ENCODE peak calls at places on chromosomes 13 and 19, in seven cellular contexts. One of them, this sample, is unnamed.

GRCh38 chr19:58372311-58373133 is 8.3 kb downstream of the ZNF837 start:
- DNase-seq in AG04450: no peak
- DNase-seq in AG04449: no peak
- DNase-seq in PC-3: peak
- DNase-seq in left ventricle myocardium inferior: peak
- DNase-seq in mammary epithelial cell: no peak
- DNase-seq in cardiac fibroblast: no peak
- DNase-seq in this sample: no peak

GRCh38 chr13:73464758-73465628 is 406.2 kb downstream of the KLF5 start:
- DNase-seq in AG04449: no peak
- DNase-seq in left ventricle myocardium inferior: no peak
- DNase-seq in AG04450: no peak
- DNase-seq in mammary epithelial cell: no peak
- DNase-seq in cardiac fibroblast: no peak
- DNase-seq in PC-3: no peak
- DNase-seq in this sample: no peak

GRCh38 chr13:30696278-30697176 is 38.8 kb upstream of the ALOX5AP start:
- DNase-seq in AG04449: no peak
- DNase-seq in mammary epithelial cell: no peak
- DNase-seq in cardiac fibroblast: no peak
- DNase-seq in AG04450: no peak
- DNase-seq in left ventricle myocardium inferior: peak
- DNase-seq in PC-3: no peak
- DNase-seq in this sample: no peak

GRCh38 chr13:19597523-19597922 is 35.9 kb upstream of the MPHOSPH8 start:
- DNase-seq in PC-3: peak
- DNase-seq in mammary epithelial cell: peak
- DNase-seq in AG04449: no peak
- DNase-seq in cardiac fibroblast: peak
- DNase-seq in left ventricle myocardium inferior: no peak
- DNase-seq in AG04450: peak
- DNase-seq in this sample: no peak

GRCh38 chr19:3766520-3766919 is 4.0 kb downstream of the MRPL54 start:
- DNase-seq in AG04449: no peak
- DNase-seq in PC-3: no peak
- DNase-seq in cardiac fibroblast: no peak
- DNase-seq in left ventricle myocardium inferior: no peak
- DNase-seq in mammary epithelial cell: no peak
- DNase-seq in AG04450: no peak
- DNase-seq in this sample: no peak

GRCh38 chr19:50974702-50975555 is 5.5 kb upstream of the KLK6 start:
- DNase-seq in cardiac fibroblast: no peak
- DNase-seq in AG04450: no peak
- DNase-seq in left ventricle myocardium inferior: no peak
- DNase-seq in PC-3: no peak
- DNase-seq in AG04449: no peak
- DNase-seq in mammary epithelial cell: no peak
- DNase-seq in this sample: no peak

GRCh38 chr19:16678498-16678897 is 17.6 kb downstream of the TMEM38A start:
- DNase-seq in mammary epithelial cell: peak
- DNase-seq in AG04450: no peak
- DNase-seq in AG04449: no peak
- DNase-seq in PC-3: no peak
- DNase-seq in left ventricle myocardium inferior: no peak
- DNase-seq in cardiac fibroblast: peak
- DNase-seq in this sample: no peak

GRCh38 chr13:45105895-45106294 is 14.4 kb upstream of the GTF2F2 start:
- DNase-seq in mammary epithelial cell: no peak
- DNase-seq in AG04450: peak
- DNase-seq in PC-3: no peak
- DNase-seq in AG04449: no peak
- DNase-seq in cardiac fibroblast: peak
- DNase-seq in left ventricle myocardium inferior: no peak
- DNase-seq in this sample: no peak

GRCh38 chr13:20609145-20609544 is 42.2 kb downstream of the IFT88 start:
- DNase-seq in PC-3: peak
- DNase-seq in AG04449: peak
- DNase-seq in mammary epithelial cell: peak
- DNase-seq in left ventricle myocardium inferior: no peak
- DNase-seq in AG04450: peak
- DNase-seq in cardiac fibroblast: peak
- DNase-seq in this sample: no peak

GRCh38 chr19:33064778-33065550 is at the start of gene RHPN2:
- DNase-seq in AG04449: no peak
- DNase-seq in AG04450: no peak
- DNase-seq in mammary epithelial cell: peak
- DNase-seq in PC-3: peak
- DNase-seq in cardiac fibroblast: peak
- DNase-seq in left ventricle myocardium inferior: peak
- DNase-seq in this sample: no peak

GRCh38 chr13:94268661-94269060 is 210.8 kb downstream of the DCT start:
- DNase-seq in AG04449: no peak
- DNase-seq in PC-3: peak
- DNase-seq in left ventricle myocardium inferior: no peak
- DNase-seq in AG04450: no peak
- DNase-seq in mammary epithelial cell: no peak
- DNase-seq in cardiac fibroblast: peak
- DNase-seq in this sample: no peak

DNA sequence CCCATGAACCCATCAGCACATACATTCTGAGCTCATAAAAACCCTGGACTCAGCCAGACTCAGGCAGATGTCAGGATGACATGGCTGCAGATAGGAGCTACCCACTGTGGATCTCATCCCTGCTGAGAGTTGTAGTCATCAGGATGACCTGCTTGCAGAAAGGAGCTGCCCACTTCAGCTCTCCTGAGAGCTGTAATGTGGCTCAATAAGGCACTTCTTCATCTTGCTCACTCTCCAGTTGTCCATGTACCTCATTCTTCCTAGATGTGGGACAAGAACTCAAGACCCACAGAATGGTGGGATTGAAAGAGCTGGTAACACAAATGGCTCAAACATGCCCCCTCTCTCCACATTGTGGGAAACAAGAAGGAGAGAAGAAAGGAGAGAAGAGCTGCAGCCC is 58.2 kb downstream of the SLITRK1 start:
- DNase-seq in AG04450: no peak
- DNase-seq in PC-3: no peak
- DNase-seq in left ventricle myocardium inferior: no peak
- DNase-seq in cardiac fibroblast: no peak
- DNase-seq in mammary epithelial cell: no peak
- DNase-seq in AG04449: no peak
- DNase-seq in this sample: no peak
- H3K4me3 ChIP-seq in AG04450: no peak
- H3K4me3 ChIP-seq in PC-3: no peak
- H3K4me3 ChIP-seq in left ventricle myocardium inferior: no peak
- H3K4me3 ChIP-seq in cardiac fibroblast: no peak
- H3K4me3 ChIP-seq in mammary epithelial cell: no peak
- H3K4me3 ChIP-seq in AG04449: no peak
- H3K4me3 ChIP-seq in this sample: no peak

DNA sequence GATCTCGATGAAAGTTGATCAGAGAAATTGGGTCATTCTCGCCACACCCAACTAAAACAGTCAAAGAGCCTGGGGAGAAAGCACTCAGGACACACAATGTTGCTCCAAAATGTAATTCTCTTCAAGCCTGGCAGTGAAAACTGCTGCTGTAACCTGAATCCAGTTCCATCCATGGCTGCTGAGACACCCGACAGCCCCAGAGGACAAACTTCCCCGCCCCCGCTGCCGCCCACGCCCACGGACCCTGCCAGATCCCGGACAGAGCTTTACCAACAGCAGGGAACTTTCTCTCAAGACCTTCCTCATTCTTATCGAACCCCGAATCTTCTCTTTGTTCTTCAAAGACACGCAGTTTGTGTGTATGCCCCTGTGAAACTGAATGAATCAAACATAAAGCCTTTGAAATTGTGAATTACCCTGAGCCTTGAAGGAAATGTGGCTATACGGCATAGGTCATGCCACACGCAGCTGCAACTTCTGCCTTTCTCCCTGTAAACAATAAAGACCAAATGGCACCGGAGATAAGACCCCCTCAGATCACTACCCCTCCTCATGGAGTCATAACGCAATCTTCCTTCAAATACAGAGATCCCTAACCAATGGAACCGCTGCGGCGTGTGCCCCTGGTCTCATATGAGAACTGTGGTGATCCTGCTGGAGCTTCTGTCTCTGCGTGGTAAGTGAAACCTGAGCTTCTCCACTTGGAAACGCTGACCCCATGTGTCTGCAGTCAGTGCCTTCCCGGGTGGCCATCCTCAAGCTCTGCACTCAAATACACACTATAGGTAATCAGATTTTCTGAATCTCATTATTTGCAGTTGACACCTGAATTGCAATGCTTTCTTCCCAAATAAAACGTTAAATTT is 4.8 kb upstream of the LAMP1 start:
- DNase-seq in AG04449: no peak
- DNase-seq in AG04450: no peak
- DNase-seq in left ventricle myocardium inferior: peak
- DNase-seq in PC-3: peak
- DNase-seq in cardiac fibroblast: peak
- DNase-seq in mammary epithelial cell: peak
- DNase-seq in this sample: no peak
- H3K4me3 ChIP-seq in AG04449: peak
- H3K4me3 ChIP-seq in AG04450: peak
- H3K4me3 ChIP-seq in left ventricle myocardium inferior: peak
- H3K4me3 ChIP-seq in PC-3: peak
- H3K4me3 ChIP-seq in cardiac fibroblast: peak
- H3K4me3 ChIP-seq in mammary epithelial cell: no peak
- H3K4me3 ChIP-seq in this sample: peak

GRCh38 chr13:50463662-50464061 is 379.8 kb downstream of the DLEU7 start:
- DNase-seq in PC-3: no peak
- DNase-seq in AG04449: no peak
- DNase-seq in left ventricle myocardium inferior: no peak
- DNase-seq in cardiac fibroblast: no peak
- DNase-seq in mammary epithelial cell: no peak
- DNase-seq in AG04450: no peak
- DNase-seq in this sample: peak

GRCh38 chr13:50467156-50467814 is 376.2 kb downstream of the DLEU7 start:
- DNase-seq in PC-3: no peak
- DNase-seq in cardiac fibroblast: no peak
- DNase-seq in left ventricle myocardium inferior: no peak
- DNase-seq in mammary epithelial cell: no peak
- DNase-seq in AG04450: no peak
- DNase-seq in AG04449: no peak
- DNase-seq in this sample: no peak

GRCh38 chr13:50468849-50469669 is 374.4 kb downstream of the DLEU7 start:
- DNase-seq in AG04449: no peak
- DNase-seq in AG04450: no peak
- DNase-seq in cardiac fibroblast: no peak
- DNase-seq in PC-3: no peak
- DNase-seq in left ventricle myocardium inferior: no peak
- DNase-seq in mammary epithelial cell: no peak
- DNase-seq in this sample: no peak

GRCh38 chr13:50461189-50461588 is 382.3 kb downstream of the DLEU7 start:
- DNase-seq in left ventricle myocardium inferior: no peak
- DNase-seq in cardiac fibroblast: no peak
- DNase-seq in mammary epithelial cell: no peak
- DNase-seq in AG04450: no peak
- DNase-seq in PC-3: no peak
- DNase-seq in AG04449: no peak
- DNase-seq in this sample: no peak

GRCh38 chr13:50466554-50466953 is 376.9 kb downstream of the DLEU7 start:
- DNase-seq in AG04449: no peak
- DNase-seq in PC-3: no peak
- DNase-seq in cardiac fibroblast: no peak
- DNase-seq in AG04450: no peak
- DNase-seq in mammary epithelial cell: no peak
- DNase-seq in left ventricle myocardium inferior: no peak
- DNase-seq in this sample: no peak
- H3K4me3 ChIP-seq in AG04449: no peak
- H3K4me3 ChIP-seq in PC-3: no peak
- H3K4me3 ChIP-seq in cardiac fibroblast: no peak
- H3K4me3 ChIP-seq in AG04450: no peak
- H3K4me3 ChIP-seq in mammary epithelial cell: no peak
- H3K4me3 ChIP-seq in left ventricle myocardium inferior: no peak
- H3K4me3 ChIP-seq in this sample: no peak

GRCh38 chr19:55132453-55133129 is 15.2 kb upstream of the PPP1R12C start:
- DNase-seq in mammary epithelial cell: no peak
- DNase-seq in AG04449: no peak
- DNase-seq in left ventricle myocardium inferior: no peak
- DNase-seq in PC-3: no peak
- DNase-seq in cardiac fibroblast: no peak
- DNase-seq in AG04450: no peak
- DNase-seq in this sample: no peak
- H3K4me3 ChIP-seq in mammary epithelial cell: no peak
- H3K4me3 ChIP-seq in AG04449: no peak
- H3K4me3 ChIP-seq in left ventricle myocardium inferior: no peak
- H3K4me3 ChIP-seq in PC-3: no peak
- H3K4me3 ChIP-seq in cardiac fibroblast: no peak
- H3K4me3 ChIP-seq in AG04450: no peak
- H3K4me3 ChIP-seq in this sample: no peak

GRCh38 chr19:41521860-41522555 is 54.0 kb upstream of the CEACAM21 start:
- DNase-seq in mammary epithelial cell: no peak
- DNase-seq in AG04449: no peak
- DNase-seq in AG04450: no peak
- DNase-seq in left ventricle myocardium inferior: no peak
- DNase-seq in cardiac fibroblast: no peak
- DNase-seq in PC-3: no peak
- DNase-seq in this sample: no peak
- H3K4me3 ChIP-seq in mammary epithelial cell: no peak
- H3K4me3 ChIP-seq in AG04449: no peak
- H3K4me3 ChIP-seq in AG04450: no peak
- H3K4me3 ChIP-seq in left ventricle myocardium inferior: peak
- H3K4me3 ChIP-seq in cardiac fibroblast: no peak
- H3K4me3 ChIP-seq in PC-3: no peak
- H3K4me3 ChIP-seq in this sample: no peak